ENCODE peak calls at places on chromosomes 4 and X, in ten cellular contexts. N, W, B, O, J, E, U, D, A and Y are unnamed samples.

GRCh38 chr4:140363051-140363450 is 10.4 kb upstream of the SCOC start:
- DNase-seq in N (no peak), E (no peak), D (no peak), U (no peak), A (no peak), W (no peak), B (no peak), O (no peak), J (no peak), Y (no peak)

GRCh38 chr4:132934901-132935300 is 214.2 kb upstream of the PCDH10 start:
- DNase-seq in J (no peak), W (no peak), A (no peak), O (no peak), E (no peak), B (no peak), D (no peak), U (no peak), N (no peak), Y (no peak)

GRCh38 chr4:89110541-89110985 is 770 bp upstream of the TIGD2 start:
- DNase-seq in J (no peak), B (peak), A (no peak), O (no peak), U (no peak), N (peak), E (no peak), D (no peak), W (no peak), Y (no peak)

GRCh38 chr4:113522433-113522832 is 239.1 kb downstream of the CAMK2D start:
- DNase-seq in E (no peak), W (no peak), N (no peak), D (no peak), A (no peak), U (no peak), J (no peak), O (no peak), B (no peak), Y (no peak)

GRCh38 chrX:101409043-101409442 is 1.0 kb downstream of the HNRNPH2 start:
- DNase-seq in U (no peak), E (no peak), B (no peak), A (no peak), D (no peak), N (no peak), W (no peak), J (no peak), O (no peak), Y (no peak)

GRCh38 chr4:11748169-11748872 is 319.6 kb upstream of the HS3ST1 start:
- DNase-seq in J (no peak), D (no peak), E (no peak), U (peak), B (peak), A (no peak), N (no peak), O (peak), W (no peak), Y (no peak)

GRCh38 chr4:173275150-173275549 is 59.0 kb downstream of the HMGB2 start:
- DNase-seq in E (no peak), D (no peak), W (no peak), J (no peak), B (no peak), A (no peak), O (no peak), U (no peak), N (no peak), Y (no peak)

GRCh38 chr4:116585240-116585639 is 500.1 kb downstream of the TRAM1L1 start:
- DNase-seq in A (no peak), E (no peak), N (no peak), J (no peak), D (no peak), B (no peak), O (no peak), W (no peak), U (no peak), Y (no peak)

GRCh38 chr4:182145360-182145905 is 97.8 kb upstream of the TENM3 start:
- DNase-seq in N (peak), J (peak), A (no peak), U (no peak), E (peak), D (no peak), B (no peak), W (no peak), O (peak), Y (no peak)

GRCh38 chr4:153448003-153448731 is 18.0 kb upstream of the TMEM131L start:
- DNase-seq in O (no peak), B (peak), N (peak), W (no peak), J (no peak), U (no peak), D (no peak), A (no peak), E (no peak), Y (no peak)

GRCh38 chr4:170978990-170979389 is 834.2 kb upstream of the GALNTL6 start:
- DNase-seq in A (no peak), W (no peak), J (no peak), U (no peak), D (no peak), B (no peak), N (no peak), O (no peak), E (no peak), Y (no peak)

GRCh38 chrX:64885850-64886249 is 90.4 kb downstream of the ZC4H2 start:
- DNase-seq in U (no peak), B (no peak), W (no peak), E (peak), O (no peak), N (no peak), J (peak), A (no peak), D (no peak), Y (peak)

GRCh38 chr4:52825311-52826090 is 36.6 kb upstream of the RASL11B start:
- DNase-seq in E (no peak), J (no peak), A (no peak), U (no peak), D (no peak), N (no peak), B (no peak), W (no peak), O (no peak), Y (no peak)

GRCh38 chrX:151754042-151754419 is 19.5 kb downstream of the CNGA2 start:
- DNase-seq in J (no peak), O (no peak), N (peak), A (no peak), E (no peak), U (peak), B (no peak), W (no peak), D (no peak), Y (no peak)

GRCh38 chr4:6435010-6435409 is 37.4 kb downstream of the PPP2R2C start:
- DNase-seq in J (no peak), B (no peak), O (no peak), D (no peak), N (no peak), U (no peak), E (no peak), A (no peak), W (no peak), Y (no peak)